ENCODE peak calls at places on chromosomes 16 and 17, in six cellular contexts. S is IMR-90, O is psoas muscle, C is breast epithelium, J is uterus, M is endodermal cell. G is an unnamed sample.

GRCh38 chr16:84175351-84176081 is 11.3 kb downstream of the TAF1C start:
- DNase-seq in S (peak; percentile 53), O (peak; percentile 57), C (peak; percentile 75), J (peak; percentile 49), M (peak; percentile 93), G (peak; percentile 79)

GRCh38 chr16:24846548-24847357 is 990 bp downstream of the SLC5A11 start:
- DNase-seq in S (no peak), O (no peak), C (no peak), J (no peak), M (no peak), G (no peak)

GRCh38 chr17:72005332-72006163 is 115.3 kb upstream of the SOX9 start:
- DNase-seq in S (no peak), O (no peak), C (no peak), J (no peak), M (no peak), G (no peak)

GRCh38 chr17:15260376-15261062 is 4.6 kb downstream of the PMP22 start:
- DNase-seq in S (peak; percentile 88), O (peak; percentile 92), C (peak; percentile 88), J (peak; percentile 93), M (peak; percentile 98), G (peak; percentile 90)

GRCh38 chr16:85420501-85421337 is 192.4 kb upstream of the GSE1 start:
- DNase-seq in S (peak; percentile 20), O (peak; percentile 71), C (no peak), J (peak; percentile 59), M (peak; percentile 91), G (peak; percentile 78)

GRCh38 chr16:49821614-49822282 is 34.2 kb downstream of the ZNF423 start:
- DNase-seq in S (no peak), O (no peak), C (no peak), J (no peak), M (no peak), G (no peak)

GRCh38 chr16:81551821-81552304 is 107.3 kb downstream of the CMIP start:
- DNase-seq in S (peak; percentile 71), O (peak; percentile 33), C (no peak), J (no peak), M (no peak), G (no peak)

GRCh38 chr16:56068816-56069215 is 122.5 kb upstream of the GNAO1 start:
- DNase-seq in S (no peak), O (no peak), C (no peak), J (no peak), M (no peak), G (no peak)

GRCh38 chr17:48432820-48433775 is 3.1 kb upstream of the SKAP1 start:
- DNase-seq in S (no peak), O (no peak), C (no peak), J (no peak), M (no peak), G (no peak)

GRCh38 chr17:27949304-27949703 is 56.1 kb upstream of the LYRM9 start:
- DNase-seq in S (no peak), O (no peak), C (no peak), J (no peak), M (peak; percentile 77), G (peak; percentile 64)

GRCh38 chr17:53749178-53749577 is 73.5 kb upstream of the KIF2B start:
- DNase-seq in S (no peak), O (no peak), C (no peak), J (no peak), M (peak; percentile 75), G (peak; percentile 60)

GRCh38 chr17:142102-142661 is 4.8 kb downstream of the SCGB1C2 start:
- DNase-seq in S (peak; percentile 9), O (peak; percentile 35), C (peak; percentile 45), J (no peak), M (no peak), G (no peak)

GRCh38 chr17:7178973-7179316 is 225 bp downstream of the ASGR1 start:
- DNase-seq in S (no peak), O (no peak), C (no peak), J (no peak), M (no peak), G (no peak)

GRCh38 chr16:54007504-54007903 is 279.1 kb downstream of the IRX3 start:
- DNase-seq in S (no peak), O (no peak), C (no peak), J (no peak), M (no peak), G (no peak)

GRCh38 chr16:21666772-21667171 is 3.0 kb downstream of the OTOA start:
- DNase-seq in S (no peak), O (no peak), C (no peak), J (no peak), M (peak; percentile 22), G (no peak)

GRCh38 chr16:57299009-57299718 is 14.7 kb upstream of the PLLP start:
- DNase-seq in S (no peak), O (peak; percentile 64), C (peak; percentile 63), J (no peak), M (no peak), G (no peak)

GRCh38 chr17:38455288-38455915 is 27.1 kb downstream of the ARHGAP23 start:
- DNase-seq in S (no peak), O (no peak), C (no peak), J (no peak), M (peak; percentile 81), G (peak; percentile 71)

GRCh38 chr16:70592106-70592571 is 54.2 kb upstream of the IL34 start:
- DNase-seq in S (no peak), O (no peak), C (no peak), J (peak; percentile 39), M (no peak), G (no peak)

GRCh38 chr16:53068423-53068833 is 13.6 kb downstream of the CHD9 start:
- DNase-seq in S (no peak), O (no peak), C (no peak), J (no peak), M (no peak), G (no peak)

GRCh38 chr17:44247346-44248219 is 20.4 kb downstream of the SLC4A1 start:
- DNase-seq in S (no peak), O (peak; percentile 37), C (no peak), J (peak; percentile 25), M (no peak), G (no peak)

GRCh38 chr17:57486978-57487377 is 230.7 kb downstream of the MSI2 start:
- DNase-seq in S (no peak), O (no peak), C (no peak), J (no peak), M (no peak), G (no peak)
- H3K4me1 ChIP-seq in S (peaks cover 33% of the 10 kb centered on the region), O (peaks cover 69% of the 10 kb centered on the region), C (peaks cover 7% of the 10 kb centered on the region), J (peaks cover 5% of the 10 kb centered on the region), M (no peaks in the 10 kb centered on the region), G (peaks cover 7% of the 10 kb centered on the region)

GRCh38 chr17:21523482-21524210 is 147.5 kb downstream of the KCNJ12 start:
- DNase-seq in S (no peak), O (no peak), C (no peak), J (no peak), M (peak; percentile 28), G (no peak)
- H3K4me1 ChIP-seq in S (peaks cover 5% of the 10 kb centered on the region), O (peaks cover 39% of the 10 kb centered on the region), C (no peaks in the 10 kb centered on the region), J (no peaks in the 10 kb centered on the region), M (peaks cover 5% of the 10 kb centered on the region), G (no peaks in the 10 kb centered on the region)

GRCh38 chr16:31504159-31504558 is 4.0 kb downstream of the RUSF1 start:
- DNase-seq in S (no peak), O (no peak), C (no peak), J (no peak), M (no peak), G (no peak)

GRCh38 chr16:31499928-31500327 is 8.3 kb downstream of the RUSF1 start:
- DNase-seq in S (no peak), O (no peak), C (no peak), J (no peak), M (no peak), G (no peak)

GRCh38 chr16:31501226-31501965 is 6.8 kb downstream of the RUSF1 start:
- DNase-seq in S (no peak), O (no peak), C (no peak), J (no peak), M (no peak), G (no peak)

GRCh38 chr16:31502981-31503380 is 5.2 kb downstream of the RUSF1 start:
- DNase-seq in S (peak; percentile 43), O (no peak), C (no peak), J (no peak), M (no peak), G (no peak)

DNA sequence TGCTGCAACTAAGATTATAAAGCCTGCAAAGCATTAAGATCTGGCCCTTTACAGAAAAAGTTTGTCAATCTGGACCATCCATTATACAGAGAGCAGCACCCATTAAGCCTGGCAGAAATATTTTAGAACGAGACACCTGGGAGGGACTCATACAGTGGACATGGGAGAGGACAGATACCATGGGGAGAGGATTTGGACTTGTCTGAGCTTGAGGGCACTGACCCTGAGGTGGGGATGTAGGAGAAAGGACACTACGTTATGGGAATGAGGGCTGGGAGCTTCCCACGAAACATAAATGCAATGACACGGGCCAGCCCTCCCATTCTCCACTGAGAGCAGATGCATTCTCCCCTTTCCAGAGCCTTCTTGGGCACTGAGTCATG is 6.2 kb downstream of the RUSF1 start:
- DNase-seq in S (no peak), O (no peak), C (no peak), J (no peak), M (no peak), G (no peak)
- H3K4me1 ChIP-seq in S (peaks cover 7% of the 10 kb centered on the region), O (peaks cover 13% of the 10 kb centered on the region), C (peaks cover 4% of the 10 kb centered on the region), J (no peaks in the 10 kb centered on the region), M (no peaks in the 10 kb centered on the region), G (peaks cover 6% of the 10 kb centered on the region)

DNA sequence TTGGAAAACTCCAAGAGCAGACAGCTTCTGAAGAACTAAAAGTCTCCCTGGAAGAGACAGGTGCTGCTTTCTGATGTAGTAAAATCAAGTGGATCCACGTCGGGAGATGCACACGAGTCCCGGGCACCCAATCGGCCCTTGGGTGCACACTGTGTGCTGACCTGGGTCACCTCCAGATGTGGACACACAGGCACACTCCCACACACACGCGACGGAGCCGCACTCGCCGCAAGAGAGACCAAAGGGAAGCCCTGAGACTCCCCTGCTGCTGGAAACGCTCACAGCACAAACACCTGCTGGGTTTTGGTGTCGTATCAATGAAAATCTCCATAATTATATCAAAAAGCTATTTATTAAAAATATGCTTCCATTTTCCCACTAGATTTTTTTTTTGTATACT is 94.2 kb downstream of the ANKRD11 start:
- DNase-seq in S (no peak), O (no peak), C (no peak), J (no peak), M (no peak), G (no peak)
- H3K4me1 ChIP-seq in S (peaks cover 17% of the 10 kb centered on the region), O (peaks cover 52% of the 10 kb centered on the region), C (no peaks in the 10 kb centered on the region), J (peaks cover 5% of the 10 kb centered on the region), M (peaks cover 8% of the 10 kb centered on the region), G (peaks cover 10% of the 10 kb centered on the region)

G was measured in H9.